ENCODE peak calls at places on chromosomes 2 and 18, in six cellular contexts. J, W, A, E, I and T are unnamed samples.

GRCh38 chr2:3612639-3613523 is 18.0 kb downstream of the COLEC11 start:
- DNase-seq in J (no peak), W (no peak), A (no peak), E (no peak), I (no peak), T (no peak)

GRCh38 chr18:78169487-78169886 is 810.1 kb upstream of the SALL3 start:
- DNase-seq in J (no peak), W (no peak), A (no peak), E (no peak), I (no peak), T (no peak)

GRCh38 chr2:23509071-23509470 is 124.1 kb downstream of the KLHL29 start:
- DNase-seq in J (no peak), W (no peak), A (no peak), E (no peak), I (no peak), T (no peak)

GRCh38 chr18:36302676-36303075 is 5.2 kb downstream of the FHOD3 start:
- DNase-seq in J (peak), W (no peak), A (no peak), E (peak), I (no peak), T (no peak)

GRCh38 chr2:226971770-226972169 is 135.9 kb downstream of the RHBDD1 start:
- DNase-seq in J (no peak), W (no peak), A (no peak), E (no peak), I (no peak), T (no peak)

GRCh38 chr2:237687666-237688065 is 60.3 kb downstream of the LRRFIP1 start:
- DNase-seq in J (peak), W (no peak), A (no peak), E (peak), I (no peak), T (no peak)

GRCh38 chr2:108803045-108803736 is 16.6 kb downstream of the CCDC138 start:
- DNase-seq in J (no peak), W (no peak), A (no peak), E (no peak), I (no peak), T (no peak)

GRCh38 chr18:60038731-60039130 is 138.9 kb downstream of the PMAIP1 start:
- DNase-seq in J (no peak), W (no peak), A (no peak), E (no peak), I (no peak), T (no peak)

GRCh38 chr18:9082763-9083510 is 19.6 kb upstream of the NDUFV2 start:
- DNase-seq in J (no peak), W (no peak), A (no peak), E (no peak), I (no peak), T (no peak)

GRCh38 chr2:190838492-190838910 is 42.1 kb upstream of the GLS start:
- DNase-seq in J (peak), W (no peak), A (no peak), E (peak), I (no peak), T (no peak)

GRCh38 chr2:8494589-8494988 is 187.3 kb upstream of the ID2 start:
- DNase-seq in J (no peak), W (no peak), A (no peak), E (no peak), I (no peak), T (no peak)

GRCh38 chr2:218478544-218478943 is 59.6 kb downstream of the VIL1 start:
- DNase-seq in J (no peak), W (no peak), A (no peak), E (no peak), I (no peak), T (no peak)

GRCh38 chr2:29767606-29768335 is 153.6 kb downstream of the ALK start:
- DNase-seq in J (no peak), W (no peak), A (peak), E (no peak), I (no peak), T (no peak)

GRCh38 chr2:46000660-46001059 is 296.5 kb upstream of the EPAS1 start:
- DNase-seq in J (no peak), W (no peak), A (no peak), E (no peak), I (no peak), T (no peak)

GRCh38 chr2:138814123-138814883 is 34.1 kb upstream of the NXPH2 start:
- DNase-seq in J (no peak), W (peak), A (peak), E (peak), I (no peak), T (no peak)

GRCh38 chr2:109636290-109636675 is 22.1 kb downstream of the SOWAHC start:
- DNase-seq in J (no peak), W (no peak), A (no peak), E (no peak), I (no peak), T (no peak)

GRCh38 chr2:213162515-213163118 is 11.2 kb upstream of the IKZF2 start:
- DNase-seq in J (peak), W (no peak), A (no peak), E (peak), I (no peak), T (no peak)

GRCh38 chr18:13562494-13563029 is 163.8 kb downstream of the FAM210A start:
- DNase-seq in J (no peak), W (no peak), A (no peak), E (no peak), I (no peak), T (no peak)

GRCh38 chr2:86241611-86242010 is 42.4 kb downstream of the MRPL35 start:
- DNase-seq in J (no peak), W (peak), A (no peak), E (no peak), I (no peak), T (no peak)

GRCh38 chr2:101751875-101752619 is 54.5 kb downstream of the MAP4K4 start:
- DNase-seq in J (no peak), W (no peak), A (no peak), E (no peak), I (no peak), T (no peak)

GRCh38 chr2:173079141-173079540 is 3.5 kb downstream of the MAP3K20 start:
- DNase-seq in J (peak), W (no peak), A (no peak), E (peak), I (no peak), T (no peak)

GRCh38 chr2:71785550-71785951 is 332.2 kb downstream of the DYSF start:
- DNase-seq in J (no peak), W (peak), A (no peak), E (no peak), I (no peak), T (no peak)

GRCh38 chr2:70070557-70071268 is 16.6 kb upstream of the PCBP1 start:
- DNase-seq in J (peak), W (peak), A (peak), E (peak), I (no peak), T (peak)

GRCh38 chr2:111691164-111691895 is 192.7 kb downstream of the ANAPC1 start:
- DNase-seq in J (no peak), W (no peak), A (no peak), E (no peak), I (no peak), T (no peak)

GRCh38 chr2:68799138-68799537 is 64.5 kb downstream of the ARHGAP25 start:
- DNase-seq in J (no peak), W (no peak), A (no peak), E (no peak), I (no peak), T (no peak)
- H2BK15ac ChIP-seq in J (no peak), W (no peak), A (no peak), E (no peak), I (no peak), T (no peak)

GRCh38 chr2:168858146-168858545 is 32.1 kb downstream of the SPC25 start:
- DNase-seq in J (peak), W (no peak), A (no peak), E (peak), I (no peak), T (no peak)
- H3K23ac ChIP-seq in J (no peak), W (no peak), A (no peak), E (no peak), I (no peak), T (no peak)

DNA sequence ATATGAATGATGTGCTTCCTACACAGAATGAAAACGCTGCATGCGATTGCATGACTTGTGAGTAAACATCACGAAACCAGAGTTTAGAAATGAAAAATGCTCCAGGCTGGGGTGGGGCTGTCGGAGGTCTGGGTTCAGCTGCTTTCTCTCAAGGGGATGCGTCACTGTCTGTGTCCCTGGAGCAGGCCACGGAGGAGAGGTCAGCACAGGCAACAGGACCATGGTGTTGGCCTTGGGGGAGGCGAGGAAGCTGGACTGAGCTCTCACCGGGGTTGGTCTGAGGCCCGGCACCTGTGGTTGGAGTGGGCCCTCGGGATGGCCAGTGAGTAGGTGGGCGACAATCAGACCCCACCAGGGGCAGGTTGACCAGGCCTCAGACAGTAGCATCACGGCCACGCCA is 89.0 kb upstream of the TMEM18 start:
- DNase-seq in J (no peak), W (no peak), A (no peak), E (no peak), I (no peak), T (no peak)
- H2BK15ac ChIP-seq in J (no peak), W (no peak), A (no peak), E (no peak), I (peak), T (no peak)

GRCh38 chr18:3597159-3597977 is 147.4 kb downstream of the TGIF1 start:
- DNase-seq in J (peak), W (no peak), A (no peak), E (peak), I (no peak), T (no peak)

GRCh38 chr18:3595282-3596273 is 145.6 kb downstream of the TGIF1 start:
- DNase-seq in J (peak), W (no peak), A (peak), E (peak), I (no peak), T (no peak)

GRCh38 chr18:3593904-3594759 is 144.2 kb downstream of the TGIF1 start:
- DNase-seq in J (peak), W (peak), A (peak), E (peak), I (peak), T (peak)

GRCh38 chr18:3594760-3595241 is 144.8 kb downstream of the TGIF1 start:
- DNase-seq in J (peak), W (no peak), A (peak), E (peak), I (no peak), T (no peak)

GRCh38 chr18:3596324-3597158 is 146.6 kb downstream of the TGIF1 start:
- DNase-seq in J (peak), W (peak), A (peak), E (peak), I (no peak), T (no peak)
- H3K23ac ChIP-seq in J (peak), W (no peak), A (no peak), E (no peak), I (no peak), T (no peak)

DNA sequence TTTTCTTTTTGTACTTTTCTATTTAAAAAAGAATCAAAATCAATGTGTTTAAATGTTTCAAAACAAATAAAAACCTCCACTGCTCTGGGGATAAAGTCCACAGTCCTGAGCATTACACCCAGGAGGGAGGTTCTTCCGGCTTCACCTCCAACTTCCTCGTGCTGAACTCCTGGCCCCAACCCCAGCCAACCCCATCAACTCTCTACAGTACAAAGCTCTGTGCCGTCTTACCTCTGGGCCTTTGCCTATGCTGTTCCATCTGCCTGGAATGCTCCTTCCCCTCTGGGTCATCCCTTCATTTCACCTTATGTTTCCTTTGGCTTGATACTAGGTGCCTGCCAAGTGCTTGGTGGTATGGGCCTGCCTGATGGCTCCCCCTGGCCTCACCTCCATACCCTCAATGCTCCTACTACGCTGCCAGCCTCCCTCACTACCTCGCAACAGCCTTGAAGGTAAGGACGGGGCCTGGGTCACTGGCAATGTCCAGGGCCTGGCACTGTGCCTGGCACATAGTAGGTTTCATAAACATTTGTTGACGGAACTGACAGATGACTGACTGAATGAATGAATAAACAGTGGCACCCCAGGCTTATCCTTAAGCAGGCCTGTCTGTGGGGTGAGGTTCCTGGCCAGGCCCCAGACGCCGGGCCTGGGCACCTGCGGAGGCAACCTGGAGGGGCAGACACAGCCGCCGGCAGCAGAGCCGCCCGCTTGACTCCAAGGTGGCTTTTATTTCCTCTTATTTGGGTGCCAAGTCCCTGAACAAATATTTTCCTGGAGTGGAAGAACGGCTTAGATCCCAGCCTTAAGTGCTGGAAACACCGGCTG is 28.7 kb downstream of the SDC1 start:
- DNase-seq in J (no peak), W (no peak), A (no peak), E (no peak), I (no peak), T (no peak)
- H2BK15ac ChIP-seq in J (no peak), W (no peak), A (no peak), E (peak), I (no peak), T (peak)

GRCh38 chr2:187002242-187002641 is 153.3 kb upstream of the ZSWIM2 start:
- DNase-seq in J (no peak), W (no peak), A (no peak), E (no peak), I (no peak), T (no peak)

GRCh38 chr2:187001248-187001647 is 152.3 kb upstream of the ZSWIM2 start:
- DNase-seq in J (no peak), W (no peak), A (no peak), E (no peak), I (no peak), T (no peak)

GRCh38 chr2:187008111-187008510 is 159.1 kb upstream of the ZSWIM2 start:
- DNase-seq in J (peak), W (no peak), A (no peak), E (peak), I (no peak), T (no peak)

GRCh38 chr2:187003038-187003543 is 154.1 kb upstream of the ZSWIM2 start:
- DNase-seq in J (no peak), W (no peak), A (no peak), E (no peak), I (no peak), T (no peak)

GRCh38 chr2:187003611-187004010 is 154.6 kb upstream of the ZSWIM2 start:
- DNase-seq in J (no peak), W (no peak), A (no peak), E (no peak), I (no peak), T (no peak)
- H3K23ac ChIP-seq in J (no peak), W (no peak), A (no peak), E (no peak), I (no peak), T (no peak)